ENCODE peak calls at places on chromosome 4, in five cellular contexts. R is mammary epithelial cell; P is caudate nucleus; M is occipital lobe; E is central memory CD4-positive, alpha-beta T cell. Q is an unnamed sample.

GRCh38 chr4:79678472-79679202 is 270.6 kb upstream of the GK2 start:
- DNase-seq in R (no peak), P (no peak), M (no peak), E (no peak), Q (no peak)

GRCh38 chr4:55272102-55272501 is 73.9 kb upstream of the SRD5A3 start:
- DNase-seq in R (no peak), P (no peak), M (no peak), E (no peak), Q (no peak)

GRCh38 chr4:145935253-145936141 is 3.1 kb downstream of the ZNF827 start:
- DNase-seq in R (no peak), P (no peak), M (no peak), E (no peak), Q (no peak)

GRCh38 chr4:37717575-37717974 is 31.4 kb upstream of the RELL1 start:
- DNase-seq in R (peak), P (no peak), M (no peak), E (no peak), Q (no peak)

GRCh38 chr4:54554339-54554990 is 103.3 kb upstream of the KIT start:
- DNase-seq in R (no peak), P (no peak), M (no peak), E (no peak), Q (no peak)

GRCh38 chr4:38210396-38211114 is 250.4 kb downstream of the PTTG2 start:
- DNase-seq in R (no peak), P (no peak), M (no peak), E (no peak), Q (no peak)

GRCh38 chr4:86837651-86838050 is 11.5 kb downstream of the SLC10A6 start:
- DNase-seq in R (no peak), P (no peak), M (no peak), E (no peak), Q (no peak)

GRCh38 chr4:113738251-113738650 is 23.3 kb downstream of the CAMK2D start:
- DNase-seq in R (peak), P (no peak), M (no peak), E (no peak), Q (no peak)

GRCh38 chr4:1234811-1235292 is 14.1 kb downstream of the CTBP1 start:
- DNase-seq in R (no peak), P (no peak), M (no peak), E (no peak), Q (no peak)

GRCh38 chr4:157655101-157655818 is 434.7 kb downstream of the GRIA2 start:
- DNase-seq in R (no peak), P (no peak), M (peak), E (no peak), Q (no peak)

GRCh38 chr4:57103051-57103450 is 7.1 kb downstream of the IGFBP7 start:
- DNase-seq in R (no peak), P (no peak), M (no peak), E (no peak), Q (no peak)

Q was measured in amygdala.